ENCODE peak calls at places on chromosome X, in ten cellular contexts. L is neural crest cell; K is GM19239; B is activated T-helper 1 cell treated with Interleukin-2 at 50 U/mL for 16 hours; A is LoVo; G is H4; Q is skeletal muscle cell; T is activated naive CD4-positive, alpha-beta T cell treated with Interleukin-2 at 50 U/mL for 16 hours; X is caudate nucleus; Y is T-helper 17 cell. P is an unnamed sample.

GRCh38 chrX:12954981-12955380 is 19.9 kb upstream of the TMSB4X start:
- DNase-seq in L (no peak), A (no peak), Y (no peak), K (no peak), Q (no peak), X (no peak), T (no peak), B (no peak), G (no peak), P (peak)

GRCh38 chrX:41389311-41389888 is 55.4 kb downstream of the DDX3X start:
- DNase-seq in X (no peak), B (no peak), Q (no peak), K (no peak), A (peak), T (no peak), L (no peak), Y (no peak), G (no peak), P (peak)

GRCh38 chrX:149910178-149910695 is 19.1 kb upstream of the HSFX4 start:
- DNase-seq in T (no peak), L (no peak), B (no peak), G (no peak), Q (no peak), Y (no peak), K (no peak), A (no peak), X (no peak), P (no peak)

GRCh38 chrX:16160729-16161128 is 6.6 kb upstream of the MAGEB17 start:
- DNase-seq in X (no peak), K (no peak), Q (peak), B (no peak), L (no peak), T (no peak), G (peak), A (peak), Y (no peak), P (no peak)

GRCh38 chrX:79524642-79525041 is 157.5 kb upstream of the ITM2A start:
- DNase-seq in G (no peak), B (no peak), Q (no peak), L (no peak), K (no peak), X (no peak), Y (no peak), A (no peak), T (no peak), P (peak)

GRCh38 chrX:71301195-71301924 is at the start of gene ITGB1BP2:
- DNase-seq in K (no peak), L (no peak), A (no peak), G (no peak), B (no peak), Q (no peak), X (no peak), Y (no peak), T (no peak), P (no peak)

GRCh38 chrX:10109695-10110094 is 47.1 kb upstream of the CLCN4 start:
- DNase-seq in L (no peak), Q (no peak), A (no peak), Y (no peak), B (no peak), G (no peak), X (peak), K (no peak), T (no peak), P (no peak)

GRCh38 chrX:15873566-15873965 is 19.0 kb upstream of the AP1S2 start:
- DNase-seq in A (no peak), L (no peak), Y (no peak), G (no peak), T (no peak), Q (no peak), K (no peak), B (no peak), X (no peak), P (no peak)

GRCh38 chrX:769796-770195 is 139.2 kb downstream of the SHOX start:
- DNase-seq in Y (no peak), A (no peak), X (no peak), K (no peak), B (no peak), G (no peak), L (no peak), T (no peak), Q (no peak), P (no peak)

GRCh38 chrX:13250831-13251612 is 68.8 kb downstream of the ATXN3L start:
- DNase-seq in A (no peak), G (peak), L (no peak), X (no peak), T (no peak), Y (no peak), Q (peak), K (no peak), B (no peak), P (no peak)

GRCh38 chrX:136104936-136105335 is 42.4 kb upstream of the FHL1 start:
- DNase-seq in L (no peak), B (no peak), A (no peak), Q (no peak), G (no peak), K (no peak), T (no peak), Y (no peak), X (no peak), P (no peak)

GRCh38 chrX:53317365-53318069 is 36.1 kb upstream of the IQSEC2 start:
- DNase-seq in Q (no peak), T (peak), Y (peak), L (peak), X (peak), K (peak), G (peak), A (peak), B (peak), P (peak)

GRCh38 chrX:71095971-71096701 is 485 bp downstream of the FOXO4 start:
- DNase-seq in Q (no peak), B (no peak), L (no peak), Y (no peak), X (no peak), K (no peak), A (no peak), T (no peak), G (no peak), P (no peak)

GRCh38 chrX:115602729-115603389 is 41.9 kb downstream of the PLS3 start:
- DNase-seq in G (no peak), B (no peak), L (no peak), Q (no peak), K (no peak), X (no peak), T (no peak), Y (no peak), A (no peak), P (no peak)

GRCh38 chrX:133921764-133922389 is 63.5 kb downstream of the GPC3 start:
- DNase-seq in T (peak), B (no peak), K (no peak), Q (no peak), Y (no peak), G (peak), X (no peak), L (peak), A (peak), P (peak)

GRCh38 chrX:88603237-88603636 is 143.8 kb upstream of the CPXCR1 start:
- DNase-seq in B (no peak), L (no peak), G (no peak), A (no peak), K (no peak), Q (no peak), T (no peak), Y (no peak), X (no peak), P (no peak)

P was measured in RPMI8226.